ENCODE peak calls at places on chromosome 6, in nine cellular contexts. K, V, X, Y, S, C, R, D and T are unnamed samples.
A peak's percentile ranks its signal among the peaks of the same experiment; 100 is the strongest.

GRCh38 chr6:54916858-54917257 is 70.3 kb downstream of the FAM83B start:
- DNase-seq in K (no peak), V (no peak), X (no peak), Y (no peak), S (no peak), C (no peak), R (no peak), D (no peak), T (no peak)

GRCh38 chr6:158514176-158514575 is 45.7 kb upstream of the TMEM181 start:
- DNase-seq in K (no peak), V (no peak), X (no peak), Y (no peak), S (no peak), C (no peak), R (no peak), D (no peak), T (no peak)

GRCh38 chr6:95227301-95227700 is 350.0 kb upstream of the MANEA start:
- DNase-seq in K (no peak), V (no peak), X (no peak), Y (no peak), S (no peak), C (no peak), R (no peak), D (no peak), T (no peak)

GRCh38 chr6:147009358-147009757 is 194.9 kb upstream of the STXBP5 start:
- DNase-seq in K (no peak), V (no peak), X (no peak), Y (no peak), S (no peak), C (no peak), R (no peak), D (no peak), T (no peak)

GRCh38 chr6:22954749-22955385 is 385.5 kb downstream of the HDGFL1 start:
- DNase-seq in K (no peak), V (no peak), X (no peak), Y (no peak), S (no peak), C (no peak), R (no peak), D (no peak), T (no peak)

GRCh38 chr6:142265476-142265875 is 36.3 kb upstream of the ADGRG6 start:
- DNase-seq in K (no peak), V (no peak), X (no peak), Y (no peak), S (no peak), C (no peak), R (no peak), D (no peak), T (no peak)

GRCh38 chr6:18340781-18341551 is 46.2 kb upstream of the RNF144B start:
- DNase-seq in K (no peak), V (no peak), X (no peak), Y (no peak), S (no peak), C (no peak), R (no peak), D (no peak), T (no peak)

GRCh38 chr6:51514396-51515051 is 572.9 kb downstream of the PKHD1 start:
- DNase-seq in K (no peak), V (no peak), X (peak; percentile 24), Y (no peak), S (no peak), C (no peak), R (no peak), D (no peak), T (no peak)

GRCh38 chr6:43219814-43220213 is 9.5 kb downstream of the DNPH1 start:
- DNase-seq in K (no peak), V (no peak), X (no peak), Y (no peak), S (no peak), C (no peak), R (no peak), D (no peak), T (no peak)

GRCh38 chr6:108250240-108250866 is 10.5 kb downstream of the SNX3 start:
- DNase-seq in K (no peak), V (no peak), X (peak; percentile 48), Y (no peak), S (no peak), C (no peak), R (no peak), D (peak; percentile 25), T (no peak)

GRCh38 chr6:138289739-138290138 is 71.4 kb upstream of the PBOV1 start:
- DNase-seq in K (peak; percentile 38), V (no peak), X (peak; percentile 35), Y (no peak), S (peak; percentile 44), C (no peak), R (no peak), D (peak; percentile 54), T (peak; percentile 34)

DNA sequence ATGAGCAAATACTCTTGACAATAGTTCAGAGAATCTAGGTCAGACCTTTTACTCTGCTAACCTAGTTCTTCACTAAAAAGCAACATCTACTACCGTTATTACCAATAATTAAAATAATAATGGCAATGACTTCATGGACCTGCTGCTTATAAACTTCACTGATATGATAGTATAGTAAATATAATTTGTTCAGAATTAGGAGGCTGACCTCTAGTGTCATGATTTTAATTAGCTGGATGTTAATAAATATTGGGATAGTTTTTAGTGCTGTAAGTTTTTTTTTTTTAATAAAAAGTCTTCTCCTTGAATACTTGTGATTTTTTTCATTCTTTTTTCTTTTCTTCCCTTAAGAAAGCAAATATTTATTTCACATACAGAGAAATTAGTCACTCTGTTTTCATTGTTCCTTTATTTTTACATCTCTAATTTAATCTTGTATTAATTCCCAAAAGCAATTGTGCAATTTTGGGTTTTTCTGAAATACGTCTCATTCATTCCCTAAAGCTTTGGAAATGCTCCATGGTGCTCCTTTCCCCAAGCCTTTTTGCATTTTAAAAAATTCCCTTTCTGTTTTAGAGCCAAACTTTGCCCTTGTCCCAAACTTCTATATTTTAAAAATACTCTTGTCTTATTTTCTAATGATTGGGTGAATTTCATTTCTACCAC is 46.6 kb upstream of the UST start:
- DNase-seq in K (no peak), V (no peak), X (no peak), Y (no peak), S (peak; percentile 62), C (no peak), R (no peak), D (no peak), T (no peak)
- TF ChIP-seq CTCF in K (no peak), V (no peak), X (no peak), Y (no peak), S (peak; percentile 14), C (no peak), R (no peak), D (no peak), T (no peak)

GRCh38 chr6:164531745-164532144 is 777.7 kb downstream of the C6orf118 start:
- DNase-seq in K (no peak), V (no peak), X (no peak), Y (no peak), S (no peak), C (no peak), R (no peak), D (no peak), T (no peak)

GRCh38 chr6:164534070-164534766 is 775.2 kb downstream of the C6orf118 start:
- DNase-seq in K (no peak), V (no peak), X (no peak), Y (no peak), S (no peak), C (no peak), R (no peak), D (no peak), T (no peak)

GRCh38 chr6:164528539-164528938 is 780.9 kb downstream of the C6orf118 start:
- DNase-seq in K (no peak), V (no peak), X (no peak), Y (no peak), S (no peak), C (no peak), R (no peak), D (no peak), T (no peak)

GRCh38 chr6:164532546-164533362 is 776.7 kb downstream of the C6orf118 start:
- DNase-seq in K (no peak), V (no peak), X (peak; percentile 15), Y (no peak), S (no peak), C (no peak), R (no peak), D (no peak), T (no peak)
- TF ChIP-seq CTCF in K (no peak), V (no peak), X (no peak), Y (no peak), S (no peak), C (no peak), R (no peak), D (no peak), T (no peak)

DNA sequence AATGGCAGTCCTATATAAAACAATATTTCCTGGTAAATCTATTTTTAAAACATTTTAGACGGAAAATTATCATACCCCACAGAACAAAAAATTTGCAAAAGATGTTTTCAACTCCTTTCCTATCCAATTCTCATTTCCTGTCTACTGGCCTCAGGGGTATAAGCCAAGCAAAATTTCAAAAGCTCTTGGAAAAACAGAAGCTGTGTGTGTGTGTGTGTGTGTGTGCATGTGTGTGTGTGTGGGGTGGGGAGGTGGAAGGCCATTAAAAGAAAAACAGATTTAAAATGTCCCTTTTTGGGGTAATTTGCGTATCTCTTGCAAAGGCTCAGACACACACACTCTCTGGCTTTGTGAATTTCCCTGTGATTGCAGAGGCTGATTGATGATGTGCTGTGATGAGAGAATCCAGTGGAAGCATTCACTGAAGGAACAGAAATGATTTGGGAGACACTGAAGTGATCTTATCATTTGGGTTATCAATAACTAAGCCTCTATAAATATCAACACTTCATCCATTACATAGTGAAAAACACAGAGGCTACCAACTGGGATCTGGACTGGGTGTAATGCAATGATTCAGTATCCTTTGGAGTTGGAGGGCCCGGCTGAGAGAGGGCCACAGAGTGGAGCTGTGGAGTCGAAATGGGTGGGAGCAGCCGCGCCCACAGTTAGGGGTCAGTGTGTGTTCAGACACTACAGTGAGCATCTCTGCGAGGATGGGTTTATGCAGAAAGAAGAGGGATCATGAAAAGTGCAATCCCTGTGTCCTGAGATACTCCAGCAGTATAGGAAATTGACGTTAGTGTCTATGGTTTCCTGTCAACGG is 106.8 kb upstream of the PREP start:
- DNase-seq in K (no peak), V (no peak), X (peak; percentile 63), Y (no peak), S (no peak), C (no peak), R (no peak), D (peak; percentile 41), T (no peak)
- TF ChIP-seq CTCF in K (no peak), V (no peak), X (peak; percentile 50), Y (no peak), S (no peak), C (peak; percentile 33), R (no peak), D (no peak), T (no peak)

DNA sequence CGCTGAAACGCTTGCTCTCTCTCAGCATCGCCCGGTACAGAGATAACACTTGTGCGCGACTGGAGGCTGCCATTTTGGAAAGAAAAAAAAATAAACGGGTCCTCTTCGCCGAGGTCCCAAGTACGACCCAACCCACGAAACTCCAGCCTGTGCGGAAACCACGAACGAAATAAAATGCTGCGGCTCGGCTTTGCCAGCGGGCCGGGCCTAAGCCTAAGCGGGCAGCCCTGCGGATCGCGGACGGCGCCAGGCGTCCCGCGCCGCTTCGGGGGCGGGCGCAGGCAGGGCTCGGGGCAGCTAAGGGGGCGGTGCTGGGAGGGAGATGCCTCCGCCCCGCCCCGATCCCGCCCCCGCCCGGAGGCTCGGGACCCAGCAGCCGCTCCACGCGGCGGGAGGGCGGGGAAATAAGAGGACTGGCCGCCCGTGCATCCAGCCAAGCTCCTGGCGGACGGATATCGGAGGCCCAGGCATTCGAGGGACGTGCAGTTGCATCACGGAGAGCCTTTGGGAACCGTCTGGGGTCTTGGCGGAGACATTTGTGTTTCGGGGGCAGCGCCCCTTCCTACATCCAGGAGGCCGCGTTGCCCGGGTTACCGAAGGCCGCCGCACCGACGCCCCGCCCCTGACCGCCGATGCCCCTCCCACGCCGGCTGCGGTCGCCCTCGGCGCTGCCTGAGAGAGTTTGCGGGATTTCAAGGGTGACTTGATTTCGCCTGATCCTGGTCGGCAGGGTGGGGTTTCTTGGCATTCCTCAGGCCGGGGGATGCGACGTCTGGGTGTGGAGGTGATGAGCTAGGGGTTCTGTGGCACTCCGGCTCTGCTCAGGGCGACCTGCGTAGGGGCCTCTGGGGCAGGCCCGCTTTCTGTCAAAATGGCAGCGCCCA is at the start of the genes FARS2 and LYRM4:
- DNase-seq in K (peak; percentile 89), V (peak; percentile 93), X (peak; percentile 95), Y (peak; percentile 89), S (peak; percentile 91), C (peak; percentile 24), R (peak; percentile 88), D (peak; percentile 90), T (peak; percentile 92)
- TF ChIP-seq CTCF in K (no peak), V (no peak), X (peak; percentile 42), Y (no peak), S (peak; percentile 11), C (peak; percentile 14), R (no peak), D (no peak), T (no peak)